ENCODE peak calls at places on chromosomes 3 and 15, in seven cellular contexts. K, X, V, H, P, F and Y are unnamed samples. For H3K4me1, the result is how much of the 10 kb centered on the place peaks cover.

GRCh38 chr3:187490366-187490765 is 122.2 kb downstream of the RTP4 start:
- DNase-seq in X (no peak), P (no peak), H (peak), F (no peak), V (no peak), K (no peak), Y (no peak)

GRCh38 chr3:14290631-14291385 is 111.6 kb upstream of the SLC6A6 start:
- DNase-seq in H (peak), X (no peak), P (no peak), K (no peak), F (no peak), V (no peak), Y (peak)

GRCh38 chr3:187750513-187751123 is 5.3 kb upstream of the BCL6 start:
- DNase-seq in F (peak), H (peak), K (peak), X (no peak), P (no peak), V (peak), Y (no peak)

GRCh38 chr15:68552344-68552743 is 26.4 kb upstream of the CORO2B start:
- DNase-seq in F (no peak), P (no peak), H (no peak), X (no peak), K (no peak), V (no peak), Y (no peak)

GRCh38 chr3:53318522-53318921 is 28.8 kb downstream of the DCP1A start:
- DNase-seq in V (peak), P (no peak), K (no peak), X (no peak), F (no peak), H (no peak), Y (no peak)

GRCh38 chr3:46708401-46709146 is 7.4 kb downstream of the TMIE start:
- DNase-seq in V (no peak), K (no peak), H (no peak), F (no peak), X (no peak), P (no peak), Y (no peak)

GRCh38 chr3:100160516-100160915 is 46.2 kb upstream of the FILIP1L start:
- DNase-seq in X (no peak), F (no peak), H (no peak), K (no peak), P (no peak), V (no peak), Y (no peak)

GRCh38 chr3:57624801-57625200 is 27.7 kb upstream of the ARF4 start:
- DNase-seq in X (no peak), V (no peak), H (no peak), K (no peak), P (no peak), F (no peak), Y (no peak)

GRCh38 chr3:155581579-155581978 is 163.3 kb downstream of the PLCH1 start:
- DNase-seq in K (no peak), X (peak), V (no peak), F (no peak), H (no peak), P (no peak), Y (no peak)

DNA sequence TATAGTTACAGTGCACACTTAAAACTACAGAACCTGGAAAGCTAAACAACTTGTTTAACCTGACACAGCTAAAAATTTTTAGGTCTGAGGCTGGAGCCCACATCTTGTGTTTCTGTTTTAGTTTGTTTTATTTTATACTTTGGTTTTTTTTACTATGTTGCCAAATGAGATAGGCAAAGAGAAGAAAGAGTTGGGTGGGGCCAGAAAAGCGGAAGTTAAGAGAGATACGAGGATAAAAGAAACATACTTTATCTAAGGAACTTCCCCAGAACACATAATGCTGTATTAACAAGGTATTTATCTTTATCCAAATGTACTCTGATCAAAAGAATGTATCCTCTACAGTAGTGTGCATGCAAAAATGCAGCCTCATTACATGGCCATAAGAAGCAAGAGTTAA is 1145.7 kb downstream of the EPHA3 start:
- DNase-seq in K (no peak), F (no peak), P (no peak), H (no peak), V (no peak), X (no peak), Y (no peak)
- H2BK120ac ChIP-seq in K (no peak), F (no peak), P (no peak), H (no peak), V (no peak), X (no peak), Y (no peak)

DNA sequence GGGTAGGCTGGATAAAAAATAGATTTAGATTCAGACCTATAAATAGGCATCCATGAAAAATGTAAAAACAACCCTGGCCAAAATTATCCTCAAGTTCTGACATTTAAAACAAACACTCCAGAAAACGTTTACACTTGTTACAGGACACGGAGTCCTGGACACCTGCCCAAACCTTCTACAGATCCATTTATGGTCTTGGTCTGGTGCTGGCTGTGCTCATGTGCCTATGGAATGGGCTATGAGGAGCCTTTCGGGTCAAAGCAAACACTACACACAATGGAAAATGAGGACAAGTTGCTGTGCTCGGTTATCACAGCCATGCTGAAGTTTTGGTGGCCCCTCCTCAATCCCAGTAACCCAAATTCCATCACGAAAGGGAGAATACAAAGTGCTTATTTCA is 108.1 kb downstream of the PDZRN3 start:
- DNase-seq in P (no peak), H (no peak), X (no peak), V (peak), K (no peak), F (no peak), Y (no peak)
- H3K4me1 ChIP-seq in P (under half), H (under half), X (under half), V (under half), K (under half), F (under half), Y (under half)

GRCh38 chr3:196388946-196389345 is 43.3 kb downstream of the UBXN7 start:
- DNase-seq in F (no peak), V (no peak), H (no peak), P (no peak), K (no peak), X (no peak), Y (no peak)

GRCh38 chr3:196390116-196390515 is 42.1 kb downstream of the UBXN7 start:
- DNase-seq in K (no peak), H (no peak), F (no peak), P (no peak), V (no peak), X (no peak), Y (no peak)
- H3K4ac ChIP-seq in K (no peak), H (no peak), F (no peak), P (no peak), V (no peak), X (no peak), Y (no peak)

GRCh38 chr15:44620081-44620480 is 43.4 kb downstream of the SPG11 start:
- DNase-seq in K (no peak), X (no peak), F (no peak), H (no peak), V (no peak), P (no peak), Y (no peak)
- H2BK120ac ChIP-seq in K (no peak), X (no peak), F (no peak), H (no peak), V (no peak), P (no peak), Y (no peak)

GRCh38 chr3:129018271-129018670 is 17.2 kb downstream of the EFCC1 start:
- DNase-seq in V (no peak), P (no peak), K (no peak), F (no peak), X (no peak), H (no peak), Y (no peak)

GRCh38 chr3:129016725-129017530 is 15.8 kb downstream of the EFCC1 start:
- DNase-seq in X (no peak), P (no peak), H (peak), V (peak), K (no peak), F (no peak), Y (no peak)

GRCh38 chr3:129017531-129017899 is 16.4 kb downstream of the EFCC1 start:
- DNase-seq in X (no peak), V (no peak), K (no peak), P (no peak), H (no peak), F (no peak), Y (peak)

GRCh38 chr3:129019266-129019665 is 18.2 kb downstream of the EFCC1 start:
- DNase-seq in K (no peak), X (no peak), V (peak), P (no peak), F (no peak), H (peak), Y (no peak)

DNA sequence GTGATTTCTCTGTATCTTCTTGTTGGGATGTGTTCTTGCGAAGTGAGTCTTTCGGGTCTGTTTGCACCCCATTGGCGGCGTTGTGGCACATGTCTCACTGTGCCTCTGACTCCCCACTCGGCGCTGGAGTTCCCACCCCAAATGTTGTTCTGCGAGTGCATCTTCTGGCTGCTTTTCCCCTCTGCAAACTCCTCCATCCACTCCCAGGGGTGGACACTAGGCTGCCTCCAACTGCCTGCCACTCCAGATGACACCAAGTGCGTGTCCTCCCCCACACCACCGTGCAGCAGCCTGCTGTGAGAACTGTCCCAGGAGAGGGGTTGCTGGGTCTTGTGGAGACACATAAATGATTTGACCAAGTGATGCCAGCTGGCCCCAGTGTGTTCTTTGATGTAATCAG is 17.6 kb downstream of the EFCC1 start:
- DNase-seq in F (no peak), H (no peak), K (no peak), P (no peak), V (no peak), X (no peak), Y (no peak)
- H3K4me1 ChIP-seq in F (under half), H (under half), K (under half), P (under half), V (under half), X (under half), Y (under half)

DNA sequence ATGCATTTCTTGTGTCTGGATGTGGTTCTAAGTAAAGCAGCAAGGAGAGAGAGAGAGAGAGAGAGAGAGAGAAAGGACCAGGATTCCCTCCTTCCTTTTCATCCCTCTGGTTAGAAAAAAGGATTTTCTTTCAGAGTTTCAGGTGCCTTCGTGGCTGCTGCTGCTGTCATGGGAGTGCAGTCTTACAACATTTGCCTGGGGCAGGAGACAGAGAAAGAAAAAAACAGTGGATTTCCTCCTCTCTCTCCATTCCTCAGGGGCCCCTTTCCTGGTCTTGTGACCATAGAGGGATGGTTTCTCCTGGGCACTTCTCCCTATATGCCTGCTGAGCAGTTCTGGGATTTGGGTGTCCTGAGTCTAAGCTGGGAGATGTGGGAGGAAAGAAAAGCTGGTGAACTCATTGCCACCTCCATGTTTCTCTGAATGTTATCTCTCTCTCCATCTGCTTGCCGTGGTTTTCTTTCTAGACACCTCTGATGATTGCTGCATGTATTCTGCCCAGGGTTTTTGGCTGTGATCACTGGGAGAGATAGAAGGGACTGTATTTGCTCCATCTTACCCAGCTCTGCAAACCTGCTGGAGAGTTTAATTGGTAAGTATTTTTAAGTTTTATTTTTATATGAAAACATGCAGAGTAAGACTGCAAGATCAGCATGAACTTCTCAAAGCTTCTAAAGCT is 142.4 kb upstream of the RGMA start:
- DNase-seq in F (no peak), V (no peak), K (no peak), X (peak), P (peak), H (no peak), Y (peak)
- H3K4ac ChIP-seq in F (no peak), V (no peak), K (no peak), X (no peak), P (no peak), H (no peak), Y (no peak)

GRCh38 chr3:32078864-32079263 is 27.6 kb upstream of the GPD1L start:
- DNase-seq in K (no peak), H (no peak), P (no peak), F (no peak), V (no peak), X (no peak), Y (no peak)
- H2BK120ac ChIP-seq in K (no peak), H (no peak), P (no peak), F (no peak), V (no peak), X (no peak), Y (no peak)

DNA sequence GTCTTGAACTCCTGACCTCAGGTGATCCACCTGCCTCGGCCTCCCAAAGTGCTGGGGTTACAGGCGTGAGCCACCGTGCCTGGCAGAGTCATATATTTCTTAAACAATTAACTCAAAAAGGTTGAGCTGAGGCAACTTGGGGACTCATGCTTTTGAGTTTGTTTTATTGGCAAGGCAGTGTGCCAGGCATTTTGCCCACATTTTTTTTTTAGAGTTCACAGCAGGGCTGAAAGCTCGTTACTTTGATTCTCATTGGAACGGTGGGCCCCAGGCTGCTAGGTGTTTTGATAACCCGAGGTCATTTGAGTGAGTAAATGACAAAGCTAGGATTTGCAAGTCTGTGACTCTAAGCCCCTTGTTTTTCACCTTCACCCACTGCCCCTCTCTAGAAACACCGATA is 76.2 kb downstream of the CCK start:
- DNase-seq in F (no peak), P (no peak), H (no peak), K (no peak), X (no peak), V (no peak), Y (no peak)
- H3K4me1 ChIP-seq in F (under half), P (under half), H (under half), K (under half), X (under half), V (under half), Y (under half)